ENCODE peak calls at places on chromosomes 16 and 17, in eight cellular contexts. Y, M, D, S, E, B, J and N are unnamed samples.

GRCh38 chr16:72298947-72299346 is 127.0 kb upstream of the PMFBP1 start:
- DNase-seq in Y (no peak), M (no peak), D (no peak), S (no peak), E (no peak), B (no peak), J (no peak), N (no peak)

GRCh38 chr16:67529639-67530012 is 997 bp downstream of the RIPOR1 start:
- DNase-seq in Y (no peak), M (no peak), D (no peak), S (no peak), E (no peak), B (no peak), J (no peak), N (no peak)

GRCh38 chr16:87178977-87179376 is 138.2 kb downstream of the C16orf95 start:
- DNase-seq in Y (peak; percentile 59), M (no peak), D (peak; percentile 86), S (peak; percentile 80), E (no peak), B (no peak), J (no peak), N (peak; percentile 79)

GRCh38 chr17:76716146-76716833 is 5.5 kb upstream of the MXRA7 start:
- DNase-seq in Y (no peak), M (no peak), D (no peak), S (peak; percentile 90), E (peak; percentile 93), B (peak; percentile 56), J (peak; percentile 34), N (peak; percentile 100)

GRCh38 chr17:37110012-37110701 is 161.4 kb downstream of the AATF start:
- DNase-seq in Y (no peak), M (no peak), D (no peak), S (no peak), E (no peak), B (no peak), J (no peak), N (no peak)

GRCh38 chr17:28228986-28229729 is 89.8 kb upstream of the TMEM97 start:
- DNase-seq in Y (no peak), M (no peak), D (no peak), S (no peak), E (no peak), B (no peak), J (no peak), N (no peak)

GRCh38 chr16:66289986-66290385 is 76.5 kb upstream of the CDH5 start:
- DNase-seq in Y (no peak), M (no peak), D (no peak), S (no peak), E (no peak), B (no peak), J (no peak), N (no peak)

GRCh38 chr17:32835291-32835761 is 41.6 kb downstream of the MYO1D start:
- DNase-seq in Y (no peak), M (no peak), D (no peak), S (no peak), E (no peak), B (no peak), J (no peak), N (no peak)

GRCh38 chr17:10197721-10198508 is 491 bp downstream of the GAS7 start:
- DNase-seq in Y (no peak), M (no peak), D (no peak), S (no peak), E (no peak), B (no peak), J (no peak), N (no peak)

GRCh38 chr17:39661044-39661406 is 4.1 kb upstream of the TCAP start:
- DNase-seq in Y (no peak), M (no peak), D (no peak), S (no peak), E (no peak), B (no peak), J (no peak), N (peak; percentile 15)

GRCh38 chr17:49409066-49409465 is 5.6 kb downstream of the PHB1 start:
- DNase-seq in Y (no peak), M (no peak), D (no peak), S (no peak), E (no peak), B (no peak), J (no peak), N (no peak)

GRCh38 chr17:40432864-40433528 is 10.3 kb upstream of the IGFBP4 start:
- DNase-seq in Y (no peak), M (no peak), D (no peak), S (no peak), E (no peak), B (no peak), J (no peak), N (peak; percentile 80)

GRCh38 chr17:74543891-74544760 is 1.8 kb downstream of the CD300C start:
- DNase-seq in Y (no peak), M (no peak), D (no peak), S (no peak), E (no peak), B (no peak), J (no peak), N (no peak)

GRCh38 chr16:685967-686366 is 1.8 kb upstream of the JMJD8 start:
- DNase-seq in Y (no peak), M (no peak), D (no peak), S (peak; percentile 81), E (no peak), B (no peak), J (no peak), N (peak; percentile 18)

GRCh38 chr17:52209507-52209906 is 51.0 kb upstream of the CA10 start:
- DNase-seq in Y (no peak), M (no peak), D (no peak), S (no peak), E (no peak), B (no peak), J (no peak), N (no peak)

GRCh38 chr16:30142672-30143346 is 19.8 kb upstream of the MAPK3 start:
- DNase-seq in Y (no peak), M (no peak), D (no peak), S (no peak), E (no peak), B (no peak), J (no peak), N (no peak)

GRCh38 chr17:19017401-19017800 is 12.8 kb upstream of the FAM83G start:
- DNase-seq in Y (no peak), M (no peak), D (no peak), S (no peak), E (no peak), B (no peak), J (no peak), N (no peak)

GRCh38 chr16:87325480-87325879 is 8.3 kb upstream of the C16orf95 start:
- DNase-seq in Y (no peak), M (no peak), D (no peak), S (no peak), E (no peak), B (no peak), J (no peak), N (no peak)

GRCh38 chr17:59331929-59332889 is 754 bp downstream of the YPEL2 start:
- DNase-seq in Y (no peak), M (no peak), D (peak; percentile 44), S (no peak), E (no peak), B (no peak), J (peak; percentile 9), N (no peak)

GRCh38 chr17:18065546-18065945 is 22.2 kb upstream of the DRG2 start:
- DNase-seq in Y (no peak), M (no peak), D (no peak), S (no peak), E (no peak), B (no peak), J (no peak), N (no peak)

GRCh38 chr17:42895185-42895555 is 5.4 kb upstream of the G6PC1 start:
- DNase-seq in Y (peak; percentile 2), M (no peak), D (peak; percentile 68), S (no peak), E (no peak), B (peak; percentile 49), J (no peak), N (peak; percentile 72)

GRCh38 chr17:39082482-39082881 is 69.0 kb downstream of the PLXDC1 start:
- DNase-seq in Y (no peak), M (no peak), D (no peak), S (no peak), E (peak; percentile 26), B (no peak), J (no peak), N (no peak)

GRCh38 chr17:40070895-40071719 is 8.3 kb downstream of the THRA start:
- DNase-seq in Y (no peak), M (no peak), D (no peak), S (peak; percentile 44), E (no peak), B (no peak), J (no peak), N (no peak)

GRCh38 chr16:85412911-85413520 is 200.1 kb upstream of the GSE1 start:
- DNase-seq in Y (no peak), M (no peak), D (no peak), S (peak; percentile 40), E (no peak), B (no peak), J (no peak), N (no peak)

GRCh38 chr16:47924950-47925349 is 230.8 kb downstream of the ABCC12 start:
- DNase-seq in Y (no peak), M (no peak), D (no peak), S (no peak), E (no peak), B (no peak), J (no peak), N (no peak)

GRCh38 chr16:28179354-28179753 is 32.4 kb downstream of the XPO6 start:
- DNase-seq in Y (no peak), M (no peak), D (no peak), S (no peak), E (no peak), B (no peak), J (no peak), N (no peak)

GRCh38 chr17:180380-181212 is 854 bp downstream of the DOC2B start:
- DNase-seq in Y (no peak), M (no peak), D (no peak), S (no peak), E (no peak), B (no peak), J (no peak), N (no peak)

GRCh38 chr17:50122945-50123344 is 7.0 kb downstream of the SAMD14 start:
- DNase-seq in Y (no peak), M (no peak), D (no peak), S (no peak), E (peak; percentile 81), B (no peak), J (no peak), N (no peak)

GRCh38 chr16:51024703-51025102 is 126.4 kb downstream of the SALL1 start:
- DNase-seq in Y (no peak), M (no peak), D (no peak), S (no peak), E (no peak), B (no peak), J (no peak), N (no peak)

GRCh38 chr17:49401971-49402491 is 12.7 kb downstream of the PHB1 start:
- DNase-seq in Y (no peak), M (no peak), D (no peak), S (no peak), E (no peak), B (no peak), J (no peak), N (no peak)

GRCh38 chr16:79770244-79771064 is 169.9 kb upstream of the MAF start:
- DNase-seq in Y (no peak), M (peak; percentile 39), D (peak; percentile 57), S (peak; percentile 89), E (peak; percentile 79), B (peak; percentile 14), J (peak; percentile 64), N (peak; percentile 76)

GRCh38 chr17:50058296-50058945 is 2.5 kb downstream of the ITGA3 start:
- DNase-seq in Y (no peak), M (no peak), D (no peak), S (no peak), E (no peak), B (no peak), J (no peak), N (no peak)

GRCh38 chr17:50353600-50354195 is 7.8 kb downstream of the XYLT2 start:
- DNase-seq in Y (no peak), M (no peak), D (no peak), S (no peak), E (no peak), B (no peak), J (no peak), N (no peak)

GRCh38 chr17:59397316-59398073 is 66.0 kb downstream of the YPEL2 start:
- DNase-seq in Y (no peak), M (no peak), D (no peak), S (no peak), E (no peak), B (no peak), J (no peak), N (no peak)